ENCODE peak calls at places on chromosomes 1 and 21, in nine cellular contexts. One of them, this sample, is unnamed.

GRCh38 chr1:182169203-182169602 is 107.7 kb upstream of the ZNF648 start:
- DNase-seq in activated CD8-positive, alpha-beta memory T cell treated with anti-CD3 and anti-CD28 coated beads for 4 hours: no peak
- DNase-seq in astrocyte of the spinal cord: no peak
- DNase-seq in NCI-H1092: no peak
- DNase-seq in stimulated activated CD8-positive, alpha-beta memory T cell treated with anti-CD3 and anti-CD28 coated beads, Interleukin-15, amount 100 ng/mL, for 4 hours: no peak
- DNase-seq in OCI-LY7: no peak
- DNase-seq in activated CD4-positive, alpha-beta T cell treated with anti-CD3 and anti-CD28 coated beads, Interleukin-2, amount 50 U/mL, for 24 hours: no peak
- DNase-seq in stimulated activated CD4-positive, alpha-beta T cell treated with anti-CD3 and anti-CD28 coated beads, Interleukin-1b, Interleukin-23, amount 100 ng/mL, for 24 hours: no peak
- DNase-seq in NCI-H2081: no peak
- DNase-seq in this sample: no peak

GRCh38 chr1:92933459-92933858 is 27.8 kb downstream of the DIPK1A start:
- DNase-seq in activated CD8-positive, alpha-beta memory T cell treated with anti-CD3 and anti-CD28 coated beads for 4 hours: no peak
- DNase-seq in astrocyte of the spinal cord: no peak
- DNase-seq in NCI-H1092: no peak
- DNase-seq in stimulated activated CD8-positive, alpha-beta memory T cell treated with anti-CD3 and anti-CD28 coated beads, Interleukin-15, amount 100 ng/mL, for 4 hours: no peak
- DNase-seq in OCI-LY7: no peak
- DNase-seq in activated CD4-positive, alpha-beta T cell treated with anti-CD3 and anti-CD28 coated beads, Interleukin-2, amount 50 U/mL, for 24 hours: no peak
- DNase-seq in stimulated activated CD4-positive, alpha-beta T cell treated with anti-CD3 and anti-CD28 coated beads, Interleukin-1b, Interleukin-23, amount 100 ng/mL, for 24 hours: no peak
- DNase-seq in NCI-H2081: no peak
- DNase-seq in this sample: no peak

GRCh38 chr1:209884665-209885117 is 53.3 kb upstream of the SYT14 start:
- DNase-seq in activated CD8-positive, alpha-beta memory T cell treated with anti-CD3 and anti-CD28 coated beads for 4 hours: peak
- DNase-seq in astrocyte of the spinal cord: peak
- DNase-seq in NCI-H1092: no peak
- DNase-seq in stimulated activated CD8-positive, alpha-beta memory T cell treated with anti-CD3 and anti-CD28 coated beads, Interleukin-15, amount 100 ng/mL, for 4 hours: peak
- DNase-seq in OCI-LY7: no peak
- DNase-seq in activated CD4-positive, alpha-beta T cell treated with anti-CD3 and anti-CD28 coated beads, Interleukin-2, amount 50 U/mL, for 24 hours: no peak
- DNase-seq in stimulated activated CD4-positive, alpha-beta T cell treated with anti-CD3 and anti-CD28 coated beads, Interleukin-1b, Interleukin-23, amount 100 ng/mL, for 24 hours: peak
- DNase-seq in NCI-H2081: no peak
- DNase-seq in this sample: peak

GRCh38 chr1:9244501-9245229 is 10.1 kb downstream of the H6PD start:
- DNase-seq in activated CD8-positive, alpha-beta memory T cell treated with anti-CD3 and anti-CD28 coated beads for 4 hours: no peak
- DNase-seq in astrocyte of the spinal cord: peak
- DNase-seq in NCI-H1092: no peak
- DNase-seq in stimulated activated CD8-positive, alpha-beta memory T cell treated with anti-CD3 and anti-CD28 coated beads, Interleukin-15, amount 100 ng/mL, for 4 hours: no peak
- DNase-seq in OCI-LY7: no peak
- DNase-seq in activated CD4-positive, alpha-beta T cell treated with anti-CD3 and anti-CD28 coated beads, Interleukin-2, amount 50 U/mL, for 24 hours: no peak
- DNase-seq in stimulated activated CD4-positive, alpha-beta T cell treated with anti-CD3 and anti-CD28 coated beads, Interleukin-1b, Interleukin-23, amount 100 ng/mL, for 24 hours: no peak
- DNase-seq in NCI-H2081: no peak
- DNase-seq in this sample: peak

GRCh38 chr21:32653326-32653901 is 41.2 kb upstream of the CFAP298 start:
- DNase-seq in activated CD8-positive, alpha-beta memory T cell treated with anti-CD3 and anti-CD28 coated beads for 4 hours: no peak
- DNase-seq in astrocyte of the spinal cord: peak
- DNase-seq in NCI-H1092: no peak
- DNase-seq in stimulated activated CD8-positive, alpha-beta memory T cell treated with anti-CD3 and anti-CD28 coated beads, Interleukin-15, amount 100 ng/mL, for 4 hours: no peak
- DNase-seq in OCI-LY7: peak
- DNase-seq in activated CD4-positive, alpha-beta T cell treated with anti-CD3 and anti-CD28 coated beads, Interleukin-2, amount 50 U/mL, for 24 hours: no peak
- DNase-seq in stimulated activated CD4-positive, alpha-beta T cell treated with anti-CD3 and anti-CD28 coated beads, Interleukin-1b, Interleukin-23, amount 100 ng/mL, for 24 hours: no peak
- DNase-seq in NCI-H2081: peak
- DNase-seq in this sample: peak

GRCh38 chr1:230852959-230853358 is 15.4 kb downstream of the C1orf198 start:
- DNase-seq in activated CD8-positive, alpha-beta memory T cell treated with anti-CD3 and anti-CD28 coated beads for 4 hours: no peak
- DNase-seq in astrocyte of the spinal cord: no peak
- DNase-seq in NCI-H1092: no peak
- DNase-seq in stimulated activated CD8-positive, alpha-beta memory T cell treated with anti-CD3 and anti-CD28 coated beads, Interleukin-15, amount 100 ng/mL, for 4 hours: no peak
- DNase-seq in OCI-LY7: no peak
- DNase-seq in activated CD4-positive, alpha-beta T cell treated with anti-CD3 and anti-CD28 coated beads, Interleukin-2, amount 50 U/mL, for 24 hours: no peak
- DNase-seq in stimulated activated CD4-positive, alpha-beta T cell treated with anti-CD3 and anti-CD28 coated beads, Interleukin-1b, Interleukin-23, amount 100 ng/mL, for 24 hours: no peak
- DNase-seq in NCI-H2081: no peak
- DNase-seq in this sample: no peak

GRCh38 chr1:24364975-24365678 is 46.0 kb downstream of the GRHL3 start:
- DNase-seq in activated CD8-positive, alpha-beta memory T cell treated with anti-CD3 and anti-CD28 coated beads for 4 hours: no peak
- DNase-seq in astrocyte of the spinal cord: peak
- DNase-seq in NCI-H1092: no peak
- DNase-seq in stimulated activated CD8-positive, alpha-beta memory T cell treated with anti-CD3 and anti-CD28 coated beads, Interleukin-15, amount 100 ng/mL, for 4 hours: no peak
- DNase-seq in OCI-LY7: no peak
- DNase-seq in activated CD4-positive, alpha-beta T cell treated with anti-CD3 and anti-CD28 coated beads, Interleukin-2, amount 50 U/mL, for 24 hours: no peak
- DNase-seq in stimulated activated CD4-positive, alpha-beta T cell treated with anti-CD3 and anti-CD28 coated beads, Interleukin-1b, Interleukin-23, amount 100 ng/mL, for 24 hours: no peak
- DNase-seq in NCI-H2081: no peak
- DNase-seq in this sample: peak

GRCh38 chr1:241357366-241358305 is 631 bp upstream of the RGS7 start:
- DNase-seq in activated CD8-positive, alpha-beta memory T cell treated with anti-CD3 and anti-CD28 coated beads for 4 hours: no peak
- DNase-seq in astrocyte of the spinal cord: peak
- DNase-seq in NCI-H1092: no peak
- DNase-seq in stimulated activated CD8-positive, alpha-beta memory T cell treated with anti-CD3 and anti-CD28 coated beads, Interleukin-15, amount 100 ng/mL, for 4 hours: no peak
- DNase-seq in OCI-LY7: no peak
- DNase-seq in activated CD4-positive, alpha-beta T cell treated with anti-CD3 and anti-CD28 coated beads, Interleukin-2, amount 50 U/mL, for 24 hours: no peak
- DNase-seq in stimulated activated CD4-positive, alpha-beta T cell treated with anti-CD3 and anti-CD28 coated beads, Interleukin-1b, Interleukin-23, amount 100 ng/mL, for 24 hours: no peak
- DNase-seq in NCI-H2081: no peak
- DNase-seq in this sample: peak

GRCh38 chr1:216910081-216910840 is 187.0 kb upstream of the ESRRG start:
- DNase-seq in activated CD8-positive, alpha-beta memory T cell treated with anti-CD3 and anti-CD28 coated beads for 4 hours: no peak
- DNase-seq in astrocyte of the spinal cord: peak
- DNase-seq in NCI-H1092: no peak
- DNase-seq in stimulated activated CD8-positive, alpha-beta memory T cell treated with anti-CD3 and anti-CD28 coated beads, Interleukin-15, amount 100 ng/mL, for 4 hours: no peak
- DNase-seq in OCI-LY7: no peak
- DNase-seq in activated CD4-positive, alpha-beta T cell treated with anti-CD3 and anti-CD28 coated beads, Interleukin-2, amount 50 U/mL, for 24 hours: no peak
- DNase-seq in stimulated activated CD4-positive, alpha-beta T cell treated with anti-CD3 and anti-CD28 coated beads, Interleukin-1b, Interleukin-23, amount 100 ng/mL, for 24 hours: no peak
- DNase-seq in NCI-H2081: no peak
- DNase-seq in this sample: no peak

GRCh38 chr1:1434131-1434811 is 1.2 kb upstream of the VWA1 start:
- DNase-seq in activated CD8-positive, alpha-beta memory T cell treated with anti-CD3 and anti-CD28 coated beads for 4 hours: no peak
- DNase-seq in astrocyte of the spinal cord: peak
- DNase-seq in NCI-H1092: no peak
- DNase-seq in stimulated activated CD8-positive, alpha-beta memory T cell treated with anti-CD3 and anti-CD28 coated beads, Interleukin-15, amount 100 ng/mL, for 4 hours: no peak
- DNase-seq in OCI-LY7: no peak
- DNase-seq in activated CD4-positive, alpha-beta T cell treated with anti-CD3 and anti-CD28 coated beads, Interleukin-2, amount 50 U/mL, for 24 hours: no peak
- DNase-seq in stimulated activated CD4-positive, alpha-beta T cell treated with anti-CD3 and anti-CD28 coated beads, Interleukin-1b, Interleukin-23, amount 100 ng/mL, for 24 hours: no peak
- DNase-seq in NCI-H2081: peak
- DNase-seq in this sample: peak